ENCODE peak calls at places on chromosomes 13 and 19, in ten cellular contexts. C, B, V, X, Z, W, H, M, I and J are unnamed samples.

GRCh38 chr13:37700887-37701286 is 102.3 kb upstream of the POSTN start:
- DNase-seq in C (no peak), B (peak; percentile 26), V (no peak), X (no peak), Z (peak; percentile 16), W (no peak), H (peak; percentile 52), M (no peak), I (peak; percentile 64), J (peak; percentile 23)

GRCh38 chr19:55418185-55418584 is 10.6 kb upstream of the UBE2S start:
- DNase-seq in C (peak; percentile 85), B (peak; percentile 54), V (no peak), X (peak; percentile 67), Z (peak; percentile 82), W (peak; percentile 75), H (peak; percentile 90), M (peak; percentile 61), I (peak; percentile 88), J (peak; percentile 86)

GRCh38 chr19:11296264-11296663 is 304 bp downstream of the TSPAN16 start:
- DNase-seq in C (no peak), B (peak; percentile 49), V (no peak), X (no peak), Z (no peak), W (no peak), H (peak; percentile 65), M (no peak), I (peak; percentile 71), J (no peak)

GRCh38 chr13:44873486-44873885 is 115.8 kb downstream of the NUFIP1 start:
- DNase-seq in C (no peak), B (no peak), V (no peak), X (no peak), Z (no peak), W (no peak), H (peak; percentile 20), M (no peak), I (peak; percentile 30), J (no peak)

GRCh38 chr19:45645068-45645630 is 6.0 kb upstream of the EML2 start:
- DNase-seq in C (no peak), B (no peak), V (no peak), X (no peak), Z (no peak), W (no peak), H (no peak), M (no peak), I (no peak), J (no peak)

GRCh38 chr19:7500811-7501450 is 12.1 kb upstream of the PEX11G start:
- DNase-seq in C (peak; percentile 78), B (no peak), V (no peak), X (peak; percentile 75), Z (no peak), W (peak; percentile 89), H (no peak), M (no peak), I (peak; percentile 23), J (peak; percentile 73)

GRCh38 chr19:58392945-58393724 is 2.3 kb upstream of the RNF225 start:
- DNase-seq in C (no peak), B (no peak), V (no peak), X (no peak), Z (no peak), W (no peak), H (no peak), M (no peak), I (no peak), J (no peak)

GRCh38 chr13:99322297-99323103 is 15.3 kb upstream of the GPR183 start:
- DNase-seq in C (no peak), B (no peak), V (no peak), X (no peak), Z (peak; percentile 90), W (no peak), H (peak; percentile 85), M (no peak), I (peak; percentile 63), J (peak; percentile 92)

GRCh38 chr19:52189745-52190678 is at the start of gene PPP2R1A:
- DNase-seq in C (peak; percentile 100), B (peak; percentile 99), V (peak; percentile 99), X (peak; percentile 100), Z (peak; percentile 100), W (peak; percentile 100), H (peak; percentile 100), M (peak; percentile 100), I (peak; percentile 100), J (peak; percentile 100)

GRCh38 chr19:52188822-52189744 is 769 bp upstream of the PPP2R1A start:
- DNase-seq in C (peak; percentile 61), B (peak; percentile 47), V (peak; percentile 83), X (no peak), Z (no peak), W (no peak), H (no peak), M (no peak), I (no peak), J (no peak)

GRCh38 chr19:52190679-52191293 is 934 bp downstream of the PPP2R1A start:
- DNase-seq in C (no peak), B (no peak), V (no peak), X (peak; percentile 27), Z (no peak), W (peak; percentile 44), H (peak; percentile 43), M (no peak), I (peak; percentile 63), J (peak; percentile 51)

GRCh38 chr19:52191374-52191773 is 1.5 kb downstream of the PPP2R1A start:
- DNase-seq in C (no peak), B (no peak), V (no peak), X (no peak), Z (no peak), W (no peak), H (no peak), M (no peak), I (no peak), J (no peak)

GRCh38 chr19:52191951-52192350 is 2.1 kb downstream of the PPP2R1A start:
- DNase-seq in C (peak; percentile 45), B (no peak), V (no peak), X (no peak), Z (no peak), W (peak; percentile 57), H (no peak), M (no peak), I (peak; percentile 22), J (peak; percentile 5)
- H3K4me3 ChIP-seq in C (peak overlapping the region; percentile 53), B (peak overlapping the region; percentile 94), V (peak overlapping the region; percentile 91), X (no peak overlapping the region), Z (no peak overlapping the region), W (no peak overlapping the region), H (peak overlapping the region; percentile 87), M (no peak overlapping the region), I (no peak overlapping the region), J (peak overlapping the region; percentile 95)

GRCh38 chr13:50596776-50597203 is 246.7 kb downstream of the DLEU7 start:
- DNase-seq in C (no peak), B (no peak), V (no peak), X (no peak), Z (no peak), W (no peak), H (no peak), M (no peak), I (no peak), J (no peak)

GRCh38 chr13:50593228-50593627 is 250.3 kb downstream of the DLEU7 start:
- DNase-seq in C (no peak), B (no peak), V (no peak), X (no peak), Z (peak; percentile 14), W (no peak), H (no peak), M (no peak), I (no peak), J (no peak)

GRCh38 chr13:50598338-50598737 is 245.2 kb downstream of the DLEU7 start:
- DNase-seq in C (no peak), B (no peak), V (no peak), X (no peak), Z (no peak), W (no peak), H (no peak), M (no peak), I (no peak), J (no peak)

GRCh38 chr13:50594276-50594970 is 249.1 kb downstream of the DLEU7 start:
- DNase-seq in C (no peak), B (no peak), V (no peak), X (peak; percentile 11), Z (peak; percentile 16), W (no peak), H (no peak), M (no peak), I (no peak), J (no peak)

GRCh38 chr13:50596103-50596502 is 247.4 kb downstream of the DLEU7 start:
- DNase-seq in C (no peak), B (no peak), V (no peak), X (no peak), Z (no peak), W (no peak), H (no peak), M (no peak), I (no peak), J (no peak)
- H3K4me3 ChIP-seq in C (no peak overlapping the region), B (no peak overlapping the region), V (no peak overlapping the region), X (no peak overlapping the region), Z (no peak overlapping the region), W (no peak overlapping the region), H (no peak overlapping the region), M (no peak overlapping the region), I (no peak overlapping the region), J (no peak overlapping the region)

DNA sequence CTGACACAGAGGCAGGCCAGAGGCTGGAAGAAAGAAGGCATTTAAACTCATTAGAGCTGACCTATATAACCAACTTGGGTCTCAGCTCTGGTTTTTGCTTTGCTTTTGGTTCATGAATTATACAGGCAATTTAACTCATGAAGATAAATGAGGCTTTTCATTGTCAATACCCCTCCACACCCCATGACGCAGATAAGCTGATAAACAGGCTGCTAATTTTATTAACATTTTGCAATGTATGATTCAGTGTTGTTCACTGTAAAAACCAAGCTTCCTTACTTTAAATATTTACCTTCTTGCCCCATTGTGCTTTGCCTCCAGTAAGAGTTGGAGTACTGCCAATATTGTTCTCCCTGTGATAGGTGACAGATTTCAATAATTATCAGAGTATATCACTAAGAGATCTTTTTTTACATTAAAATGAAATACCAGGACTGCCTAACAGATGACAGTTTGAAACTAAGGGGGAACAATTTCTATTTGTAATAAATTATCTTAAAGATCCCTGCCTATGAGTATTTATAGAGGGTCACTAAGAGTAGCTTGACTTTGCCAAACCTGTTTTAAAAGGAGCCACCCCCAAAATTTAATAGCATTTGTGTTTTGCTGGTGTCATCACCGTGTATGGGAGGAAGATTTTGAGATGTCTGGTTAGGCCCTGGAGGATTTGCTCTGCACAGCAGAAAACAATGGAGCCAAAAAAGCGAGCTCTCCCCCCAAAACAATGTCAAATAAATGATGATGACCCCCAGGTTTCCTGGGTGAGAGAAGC is 472.7 kb upstream of the NBEA start:
- DNase-seq in C (no peak), B (no peak), V (no peak), X (no peak), Z (peak; percentile 27), W (no peak), H (peak; percentile 41), M (no peak), I (peak; percentile 23), J (peak; percentile 39)
- H3K4me3 ChIP-seq in C (no peak overlapping the region), B (no peak overlapping the region), V (no peak overlapping the region), X (no peak overlapping the region), Z (no peak overlapping the region), W (no peak overlapping the region), H (no peak overlapping the region), M (no peak overlapping the region), I (no peak overlapping the region), J (no peak overlapping the region)

GRCh38 chr13:30431269-30431950 is 9.1 kb downstream of the UBE2L5 start:
- DNase-seq in C (no peak), B (no peak), V (no peak), X (no peak), Z (peak; percentile 22), W (no peak), H (peak; percentile 8), M (no peak), I (no peak), J (peak; percentile 45)

GRCh38 chr13:30429235-30429634 is 6.9 kb downstream of the UBE2L5 start:
- DNase-seq in C (no peak), B (no peak), V (no peak), X (no peak), Z (no peak), W (no peak), H (no peak), M (no peak), I (no peak), J (no peak)

GRCh38 chr13:30429721-30430694 is 7.7 kb downstream of the UBE2L5 start:
- DNase-seq in C (no peak), B (no peak), V (no peak), X (no peak), Z (peak; percentile 92), W (no peak), H (peak; percentile 87), M (no peak), I (peak; percentile 76), J (peak; percentile 95)
- H3K4me3 ChIP-seq in C (no peak overlapping the region), B (no peak overlapping the region), V (no peak overlapping the region), X (no peak overlapping the region), Z (no peak overlapping the region), W (no peak overlapping the region), H (peak overlapping the region; percentile 6), M (no peak overlapping the region), I (no peak overlapping the region), J (no peak overlapping the region)